ENCODE peak calls at places on chromosomes 12 and 14, in eight cellular contexts. F is cardiac muscle cell; K is NCI-H1417 treated with DMSO at 0.1 percent for 48 hours; O is SW 1271; N is heart right ventricle; Z is activated CD8-positive, alpha-beta T cell treated with anti-CD3 and anti-CD28 coated beads, Interleukin-2, amount 10 ng/mL, durations not matched to agents 7 days and 5 days; V is activated effector memory CD4-positive, alpha-beta T cell treated with anti-CD3 and anti-CD28 coated beads, Interleukin-2, amount 50 U/mL, for 16 hours; R is astrocyte of the cerebellum. G is an unnamed sample.

GRCh38 chr12:64293654-64294364 is 71.7 kb upstream of the KICS2 start:
- DNase-seq in R (no peak), K (no peak), N (no peak), F (no peak), O (no peak), V (no peak), Z (no peak), G (no peak)

GRCh38 chr12:112901271-112901670 is 5.5 kb upstream of the OAS1 start:
- DNase-seq in O (no peak), F (no peak), Z (no peak), K (no peak), R (no peak), N (no peak), V (no peak), G (no peak)

GRCh38 chr12:76041406-76041805 is 9.8 kb upstream of the PHLDA1 start:
- DNase-seq in N (no peak), V (no peak), Z (no peak), F (no peak), K (no peak), R (no peak), O (no peak), G (no peak)

GRCh38 chr14:104601786-104602185 is 2.8 kb downstream of the TMEM179 start:
- DNase-seq in R (no peak), V (no peak), K (no peak), F (peak; percentile 22), Z (no peak), O (no peak), N (no peak), G (no peak)

GRCh38 chr14:59254911-59255545 is 66.6 kb downstream of the DAAM1 start:
- DNase-seq in O (no peak), V (no peak), N (peak; percentile 58), K (no peak), F (peak; percentile 90), R (no peak), Z (no peak), G (no peak)

GRCh38 chr12:51368640-51369517 is 22.3 kb downstream of the GALNT6 start:
- DNase-seq in K (no peak), Z (peak; percentile 95), O (no peak), V (peak; percentile 93), N (peak; percentile 17), F (peak; percentile 90), R (peak; percentile 20), G (peak; percentile 79)

GRCh38 chr14:31265701-31266398 is 58.3 kb upstream of the HECTD1 start:
- DNase-seq in V (no peak), F (peak; percentile 14), N (no peak), K (no peak), Z (no peak), O (no peak), R (no peak), G (no peak)

GRCh38 chr14:69963966-69964365 is 84.8 kb downstream of the SMOC1 start:
- DNase-seq in O (no peak), Z (no peak), F (no peak), V (no peak), R (no peak), N (no peak), K (no peak), G (no peak)

GRCh38 chr12:56034586-56035332 is 7.0 kb upstream of the RPS26 start:
- DNase-seq in N (no peak), O (no peak), Z (peak; percentile 58), R (no peak), K (no peak), V (peak; percentile 72), F (no peak), G (no peak)

GRCh38 chr12:45192041-45192695 is 23.7 kb upstream of the ANO6 start:
- DNase-seq in Z (no peak), F (peak; percentile 42), V (no peak), N (no peak), O (no peak), R (peak; percentile 13), K (no peak), G (no peak)

GRCh38 chr14:88323520-88324199 is 591 bp upstream of the KCNK10 start:
- DNase-seq in R (no peak), N (no peak), F (peak; percentile 31), V (no peak), O (no peak), Z (no peak), K (no peak), G (no peak)

GRCh38 chr14:96065661-96066459 is 26.7 kb downstream of the C14orf132 start:
- DNase-seq in O (no peak), Z (no peak), R (no peak), V (no peak), F (no peak), K (no peak), N (no peak), G (no peak)